ENCODE peak calls at places on chromosomes 3 and 15, in five cellular contexts. One of them, this sample, is unnamed.

GRCh38 chr3:161126495-161126894 is 21.3 kb upstream of the B3GALNT1 start:
- DNase-seq in A549: no peak
- DNase-seq in Panc1: no peak
- DNase-seq in GM23338: no peak
- DNase-seq in HCT116: no peak
- DNase-seq in this sample: no peak

GRCh38 chr3:48625600-48625999 is 4.0 kb upstream of the TMEM89 start:
- DNase-seq in A549: no peak
- DNase-seq in Panc1: no peak
- DNase-seq in GM23338: no peak
- DNase-seq in HCT116: no peak
- DNase-seq in this sample: no peak

GRCh38 chr3:188458761-188459160 is 304.8 kb downstream of the LPP start:
- DNase-seq in A549: no peak
- DNase-seq in Panc1: no peak
- DNase-seq in GM23338: no peak
- DNase-seq in HCT116: no peak
- DNase-seq in this sample: no peak

GRCh38 chr3:65246561-65246960 is 558.8 kb upstream of the ADAMTS9 start:
- DNase-seq in A549: no peak
- DNase-seq in Panc1: no peak
- DNase-seq in GM23338: no peak
- DNase-seq in HCT116: no peak
- DNase-seq in this sample: no peak

GRCh38 chr15:66997212-66997611 is 68.2 kb upstream of the SMAD3 start:
- DNase-seq in A549: no peak
- DNase-seq in Panc1: no peak
- DNase-seq in GM23338: no peak
- DNase-seq in HCT116: no peak
- DNase-seq in this sample: no peak

GRCh38 chr3:71602256-71602655 is 18.7 kb upstream of the FOXP1 start:
- DNase-seq in A549: no peak
- DNase-seq in Panc1: no peak
- DNase-seq in GM23338: no peak
- DNase-seq in HCT116: no peak
- DNase-seq in this sample: no peak

GRCh38 chr3:55264933-55265332 is 222.2 kb downstream of the WNT5A start:
- DNase-seq in A549: no peak
- DNase-seq in Panc1: no peak
- DNase-seq in GM23338: no peak
- DNase-seq in HCT116: no peak
- DNase-seq in this sample: no peak

GRCh38 chr3:142276780-142277179 is 51.4 kb upstream of the GK5 start:
- DNase-seq in A549: no peak
- DNase-seq in Panc1: no peak
- DNase-seq in GM23338: no peak
- DNase-seq in HCT116: no peak
- DNase-seq in this sample: peak

GRCh38 chr15:80967451-80967850 is 22.2 kb downstream of the MESD start:
- DNase-seq in A549: no peak
- DNase-seq in Panc1: no peak
- DNase-seq in GM23338: peak
- DNase-seq in HCT116: no peak
- DNase-seq in this sample: no peak

GRCh38 chr15:73809728-73810501 is 56.8 kb upstream of the INSYN1 start:
- DNase-seq in A549: no peak
- DNase-seq in Panc1: no peak
- DNase-seq in GM23338: no peak
- DNase-seq in HCT116: no peak
- DNase-seq in this sample: no peak

GRCh38 chr3:100737334-100737733 is 28.0 kb downstream of the TFG start:
- DNase-seq in A549: peak
- DNase-seq in Panc1: no peak
- DNase-seq in GM23338: peak
- DNase-seq in HCT116: no peak
- DNase-seq in this sample: no peak

GRCh38 chr3:66138336-66139234 is 82.2 kb upstream of the SLC25A26 start:
- DNase-seq in A549: peak
- DNase-seq in Panc1: no peak
- DNase-seq in GM23338: peak
- DNase-seq in HCT116: peak
- DNase-seq in this sample: peak

GRCh38 chr3:143847787-143848631 is at the start of gene SLC9A9:
- DNase-seq in A549: peak
- DNase-seq in Panc1: no peak
- DNase-seq in GM23338: peak
- DNase-seq in HCT116: no peak
- DNase-seq in this sample: no peak

GRCh38 chr3:129654126-129654525 is 47.6 kb upstream of the PLXND1 start:
- DNase-seq in A549: no peak
- DNase-seq in Panc1: no peak
- DNase-seq in GM23338: no peak
- DNase-seq in HCT116: no peak
- DNase-seq in this sample: no peak

GRCh38 chr3:167163580-167163979 is 216.5 kb downstream of the ZBBX start:
- DNase-seq in A549: no peak
- DNase-seq in Panc1: no peak
- DNase-seq in GM23338: no peak
- DNase-seq in HCT116: no peak
- DNase-seq in this sample: no peak

GRCh38 chr3:32239638-32240550 is 1.4 kb downstream of the CMTM8 start:
- DNase-seq in A549: peak
- DNase-seq in Panc1: no peak
- DNase-seq in GM23338: peak
- DNase-seq in HCT116: peak
- DNase-seq in this sample: peak

GRCh38 chr15:25737218-25737643 is 125.9 kb downstream of the ATP10A start:
- DNase-seq in A549: no peak
- DNase-seq in Panc1: no peak
- DNase-seq in GM23338: no peak
- DNase-seq in HCT116: no peak
- DNase-seq in this sample: no peak

GRCh38 chr3:53254190-53254809 is 1.5 kb downstream of the TKT start:
- DNase-seq in A549: no peak
- DNase-seq in Panc1: no peak
- DNase-seq in GM23338: no peak
- DNase-seq in HCT116: no peak
- DNase-seq in this sample: no peak

GRCh38 chr15:60529332-60529731 is 50.4 kb upstream of the ICE2 start:
- DNase-seq in A549: no peak
- DNase-seq in Panc1: no peak
- DNase-seq in GM23338: no peak
- DNase-seq in HCT116: no peak
- DNase-seq in this sample: no peak

GRCh38 chr15:25545889-25546288 is 107.1 kb upstream of the UBE3A start:
- DNase-seq in A549: no peak
- DNase-seq in Panc1: no peak
- DNase-seq in GM23338: no peak
- DNase-seq in HCT116: no peak
- DNase-seq in this sample: no peak

GRCh38 chr3:58062469-58062868 is 54.2 kb downstream of the FLNB start:
- DNase-seq in A549: no peak
- DNase-seq in Panc1: no peak
- DNase-seq in GM23338: no peak
- DNase-seq in HCT116: no peak
- DNase-seq in this sample: no peak

GRCh38 chr3:23888617-23889228 is 28.1 kb downstream of the NKIRAS1 start:
- DNase-seq in A549: no peak
- DNase-seq in Panc1: peak
- DNase-seq in GM23338: peak
- DNase-seq in HCT116: peak
- DNase-seq in this sample: no peak

GRCh38 chr3:60017631-60018030 is 967.8 kb upstream of the CFAP20DC start:
- DNase-seq in A549: no peak
- DNase-seq in Panc1: no peak
- DNase-seq in GM23338: no peak
- DNase-seq in HCT116: no peak
- DNase-seq in this sample: peak

GRCh38 chr3:38564631-38565338 is 68.6 kb downstream of the EXOG start:
- DNase-seq in A549: no peak
- DNase-seq in Panc1: no peak
- DNase-seq in GM23338: no peak
- DNase-seq in HCT116: no peak
- DNase-seq in this sample: no peak

GRCh38 chr3:100899440-100900091 is 93.7 kb downstream of the ABI3BP start:
- DNase-seq in A549: no peak
- DNase-seq in Panc1: no peak
- DNase-seq in GM23338: no peak
- DNase-seq in HCT116: no peak
- DNase-seq in this sample: no peak

GRCh38 chr15:47516576-47517371 is 200.5 kb upstream of the SEMA6D start:
- DNase-seq in A549: no peak
- DNase-seq in Panc1: no peak
- DNase-seq in GM23338: no peak
- DNase-seq in HCT116: no peak
- DNase-seq in this sample: no peak

GRCh38 chr3:124315215-124316033 is 323.5 kb upstream of the ROPN1 start:
- DNase-seq in A549: peak
- DNase-seq in Panc1: no peak
- DNase-seq in GM23338: no peak
- DNase-seq in HCT116: peak
- DNase-seq in this sample: no peak

GRCh38 chr3:40620151-40620550 is 95.4 kb downstream of the ZNF621 start:
- DNase-seq in A549: no peak
- DNase-seq in Panc1: no peak
- DNase-seq in GM23338: no peak
- DNase-seq in HCT116: no peak
- DNase-seq in this sample: no peak
- TF ChIP-seq REST in A549: no peak
- TF ChIP-seq REST in Panc1: no peak
- TF ChIP-seq REST in GM23338: no peak
- TF ChIP-seq REST in HCT116: no peak
- TF ChIP-seq REST in this sample: no peak

DNA sequence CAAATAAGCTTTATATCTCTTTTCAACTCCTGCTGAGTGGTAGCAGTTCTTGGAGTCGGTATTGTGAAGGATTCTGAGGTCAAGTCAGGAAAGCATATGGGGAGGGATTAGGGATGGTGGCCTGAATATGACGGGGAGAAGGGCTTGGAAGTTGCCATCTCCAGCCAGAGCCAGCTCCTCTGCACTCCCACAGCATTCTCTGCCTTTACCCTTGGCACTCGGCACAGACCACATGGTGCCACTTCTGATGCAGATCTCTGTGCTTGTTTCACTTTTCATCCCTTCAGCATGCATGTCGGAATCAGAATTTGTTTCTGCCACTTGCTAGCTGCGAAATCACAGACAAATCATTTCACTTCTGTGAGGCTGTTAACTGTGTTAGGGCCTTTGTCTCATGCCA is 52.5 kb downstream of the RAB11A start:
- DNase-seq in A549: no peak
- DNase-seq in Panc1: no peak
- DNase-seq in GM23338: no peak
- DNase-seq in HCT116: no peak
- DNase-seq in this sample: no peak
- TF ChIP-seq REST in A549: no peak
- TF ChIP-seq REST in Panc1: no peak
- TF ChIP-seq REST in GM23338: no peak
- TF ChIP-seq REST in HCT116: no peak
- TF ChIP-seq REST in this sample: no peak

DNA sequence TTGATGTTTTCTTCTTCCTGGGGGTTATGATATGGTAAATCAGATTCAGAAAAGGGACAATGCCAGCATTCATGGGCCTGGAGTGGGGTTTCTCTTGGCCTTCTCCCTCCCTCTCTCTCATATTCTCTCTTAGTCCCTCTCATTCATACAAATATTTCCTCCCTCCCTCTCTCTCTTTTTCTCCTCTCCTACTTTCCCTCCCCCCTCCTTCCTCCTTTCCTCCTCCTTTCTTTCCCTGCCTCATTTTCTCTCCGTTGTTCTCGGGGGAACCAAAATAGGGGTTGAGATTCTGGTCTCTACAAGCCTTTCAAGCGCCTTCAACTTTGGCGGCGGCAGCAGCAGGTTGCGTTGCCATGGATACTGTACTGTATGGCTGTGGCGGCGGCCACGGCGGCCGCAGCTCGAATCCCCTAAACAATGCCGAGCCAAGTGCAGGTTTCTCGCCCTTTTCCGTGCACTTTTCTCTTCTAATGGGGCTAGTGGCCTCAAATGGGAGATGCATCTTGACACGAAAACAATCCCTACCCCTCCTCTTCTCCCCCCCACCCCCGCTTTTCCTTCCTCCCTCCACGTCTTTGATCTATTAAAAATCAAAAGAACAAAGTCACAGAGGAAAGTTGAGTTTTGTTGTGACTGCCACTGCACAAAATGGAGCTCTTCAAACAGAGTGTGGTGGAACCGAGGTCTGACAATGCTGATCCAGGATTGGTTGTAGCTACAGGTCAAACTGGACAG is 45.2 kb downstream of the ZIC4 start:
- DNase-seq in A549: no peak
- DNase-seq in Panc1: no peak
- DNase-seq in GM23338: peak
- DNase-seq in HCT116: no peak
- DNase-seq in this sample: no peak
- TF ChIP-seq REST in A549: no peak
- TF ChIP-seq REST in Panc1: no peak
- TF ChIP-seq REST in GM23338: no peak
- TF ChIP-seq REST in HCT116: no peak
- TF ChIP-seq REST in this sample: no peak

GRCh38 chr15:38062679-38063078 is 128.2 kb downstream of the TMCO5A start:
- DNase-seq in A549: no peak
- DNase-seq in Panc1: no peak
- DNase-seq in GM23338: no peak
- DNase-seq in HCT116: no peak
- DNase-seq in this sample: no peak

GRCh38 chr15:38058596-38059075 is 124.2 kb downstream of the TMCO5A start:
- DNase-seq in A549: no peak
- DNase-seq in Panc1: no peak
- DNase-seq in GM23338: peak
- DNase-seq in HCT116: no peak
- DNase-seq in this sample: no peak

GRCh38 chr15:38061856-38062649 is 127.6 kb downstream of the TMCO5A start:
- DNase-seq in A549: no peak
- DNase-seq in Panc1: no peak
- DNase-seq in GM23338: no peak
- DNase-seq in HCT116: no peak
- DNase-seq in this sample: no peak

GRCh38 chr15:38054488-38054887 is 120.0 kb downstream of the TMCO5A start:
- DNase-seq in A549: no peak
- DNase-seq in Panc1: no peak
- DNase-seq in GM23338: no peak
- DNase-seq in HCT116: no peak
- DNase-seq in this sample: no peak

GRCh38 chr15:38059665-38060064 is 125.2 kb downstream of the TMCO5A start:
- DNase-seq in A549: no peak
- DNase-seq in Panc1: no peak
- DNase-seq in GM23338: no peak
- DNase-seq in HCT116: no peak
- DNase-seq in this sample: no peak
- TF ChIP-seq REST in A549: no peak
- TF ChIP-seq REST in Panc1: no peak
- TF ChIP-seq REST in GM23338: no peak
- TF ChIP-seq REST in HCT116: no peak
- TF ChIP-seq REST in this sample: no peak